ENCODE peak calls at places on chromosomes 6 and 20, in four cellular contexts. X is natural killer cell; I is right lobe of liver; E is naive thymus-derived CD8-positive, alpha-beta T cell. C is an unnamed sample.

GRCh38 chr6:137791281-137792159 is 75.5 kb upstream of the TNFAIP3 start:
- ATAC-seq in E (no peak), X (no peak), I (no peak), C (no peak)

GRCh38 chr6:40504274-40504673 is 82.9 kb downstream of the LRFN2 start:
- ATAC-seq in E (no peak), X (no peak), I (no peak), C (no peak)

GRCh38 chr20:9261781-9262180 is 192.9 kb downstream of the PLCB4 start:
- ATAC-seq in I (no peak), X (no peak), E (no peak), C (no peak)

GRCh38 chr6:21731411-21732031 is 138.0 kb downstream of the SOX4 start:
- ATAC-seq in E (no peak), X (no peak), I (peak; percentile 94), C (no peak)

GRCh38 chr6:57147955-57148858 is 23.9 kb upstream of the BAG2 start:
- ATAC-seq in E (peak; percentile 20), I (no peak), X (no peak), C (no peak)

GRCh38 chr20:688809-689208 is 13.2 kb upstream of the SCRT2 start:
- ATAC-seq in X (no peak), I (no peak), E (no peak), C (no peak)

GRCh38 chr6:1893470-1894130 is 283.9 kb downstream of the FOXC1 start:
- ATAC-seq in X (no peak), I (no peak), E (no peak), C (no peak)

GRCh38 chr6:18371010-18371409 is 16.1 kb upstream of the RNF144B start:
- ATAC-seq in X (no peak), E (no peak), I (no peak), C (no peak)

GRCh38 chr6:70956191-70956450 is 739 bp downstream of the B3GAT2 start:
- ATAC-seq in E (peak; percentile 12), I (no peak), X (no peak), C (no peak)

GRCh38 chr6:6039946-6040509 is 33.3 kb upstream of the NRN1 start:
- ATAC-seq in E (no peak), X (no peak), I (no peak), C (no peak)

GRCh38 chr20:52361650-52362049 is 170.1 kb upstream of the ZFP64 start:
- ATAC-seq in I (peak; percentile 54), X (no peak), E (no peak), C (no peak)

GRCh38 chr6:11272491-11273192 is 40.2 kb upstream of the NEDD9 start:
- ATAC-seq in I (peak; percentile 8), X (no peak), E (no peak), C (no peak)

GRCh38 chr6:46218457-46218856 is 47.7 kb upstream of the ENPP5 start:
- ATAC-seq in I (no peak), X (no peak), E (no peak), C (no peak)

GRCh38 chr6:45301348-45302142 is 26.6 kb upstream of the RUNX2 start:
- ATAC-seq in I (peak; percentile 75), X (no peak), E (no peak), C (no peak)

GRCh38 chr20:48668451-48668946 is 159.3 kb downstream of the PREX1 start:
- ATAC-seq in X (no peak), E (no peak), I (peak; percentile 14), C (no peak)

GRCh38 chr6:135145509-135145865 is 35.6 kb upstream of the MYB start:
- ATAC-seq in I (peak; percentile 86), E (peak; percentile 46), X (peak; percentile 73), C (no peak)

GRCh38 chr20:38833154-38833856 is 27.8 kb downstream of the PPP1R16B start:
- ATAC-seq in X (no peak), I (no peak), E (no peak), C (peak; percentile 57)

GRCh38 chr6:151962246-151962846 is 154.9 kb downstream of the ESR1 start:
- ATAC-seq in I (peak; percentile 37), X (no peak), E (no peak), C (peak; percentile 48)

GRCh38 chr6:90198758-90199425 is 97.8 kb downstream of the BACH2 start:
- ATAC-seq in X (no peak), E (peak; percentile 49), I (no peak), C (no peak)

GRCh38 chr20:44354979-44355502 is 458 bp upstream of the HNF4A start:
- ATAC-seq in I (peak; percentile 77), X (no peak), E (no peak), C (no peak)

GRCh38 chr6:70657706-70658105 is 10.0 kb upstream of the SMAP1 start:
- ATAC-seq in X (no peak), E (no peak), I (no peak), C (no peak)

GRCh38 chr20:63495771-63496403 is 3.0 kb downstream of the EEF1A2 start:
- ATAC-seq in E (peak; percentile 74), X (peak; percentile 78), I (peak; percentile 77), C (peak; percentile 52)

GRCh38 chr20:53154540-53154939 is 182.4 kb downstream of the TSHZ2 start:
- ATAC-seq in X (no peak), E (no peak), I (no peak), C (peak; percentile 65)

GRCh38 chr6:167759912-167760311 is 66.8 kb upstream of the AFDN start:
- ATAC-seq in E (no peak), I (no peak), X (no peak), C (no peak)

GRCh38 chr6:72553531-72554202 is 68.2 kb upstream of the KCNQ5 start:
- ATAC-seq in E (no peak), I (no peak), X (no peak), C (no peak)

GRCh38 chr6:41939848-41940758 is 1.5 kb downstream of the CCND3 start:
- ATAC-seq in I (no peak), E (peak; percentile 34), X (no peak), C (no peak)

GRCh38 chr20:49762940-49763766 is 49.5 kb upstream of the B4GALT5 start:
- ATAC-seq in E (no peak), X (no peak), I (no peak), C (no peak)

GRCh38 chr6:7058250-7058923 is 49.4 kb upstream of the RREB1 start:
- ATAC-seq in E (no peak), X (no peak), I (peak; percentile 98), C (no peak)

GRCh38 chr20:3248167-3248992 is 9.4 kb upstream of the SLC4A11 start:
- ATAC-seq in X (peak; percentile 49), E (peak; percentile 73), I (peak; percentile 77), C (peak; percentile 63)